ENCODE peak calls at places on chromosome 15, in nine cellular contexts. Y is body of pancreas, V is heart left ventricle, B is vagina, C is GM12891, L is NB4, D is adrenal gland, U is A549, X is ovary. O is an unnamed sample.

GRCh38 chr15:32148833-32149555 is 118.7 kb downstream of the CHRNA7 start:
- DNase-seq in C (no peak), L (no peak), B (no peak), V (no peak), D (no peak), U (no peak), Y (no peak), X (no peak), O (no peak)

GRCh38 chr15:41819455-41820050 is 8.3 kb upstream of the JMJD7 start:
- DNase-seq in L (peak), B (no peak), U (no peak), Y (no peak), V (no peak), C (no peak), D (no peak), X (no peak), O (no peak)

GRCh38 chr15:33132722-33133345 is 61.7 kb downstream of the FMN1 start:
- DNase-seq in V (no peak), X (no peak), B (no peak), C (peak), Y (no peak), D (no peak), L (peak), U (peak), O (peak)

GRCh38 chr15:92921215-92922131 is 21.3 kb downstream of the CHD2 start:
- DNase-seq in B (no peak), X (no peak), L (no peak), V (no peak), Y (no peak), C (no peak), D (no peak), U (no peak), O (no peak)

GRCh38 chr15:77139312-77139711 is 68.4 kb upstream of the TSPAN3 start:
- DNase-seq in D (no peak), U (no peak), Y (no peak), X (no peak), V (no peak), B (no peak), C (no peak), L (no peak), O (no peak)

GRCh38 chr15:68417897-68418296 is 14.1 kb downstream of the ITGA11 start:
- DNase-seq in L (no peak), B (peak), V (no peak), D (no peak), X (no peak), U (no peak), C (no peak), Y (no peak), O (no peak)

GRCh38 chr15:25171856-25172687 is 217.3 kb downstream of the SNRPN start:
- DNase-seq in C (no peak), Y (peak), D (peak), V (no peak), U (no peak), L (no peak), X (peak), B (peak), O (no peak)

GRCh38 chr15:67373971-67374370 is 119.4 kb downstream of the IQCH start:
- DNase-seq in D (no peak), L (no peak), B (no peak), U (no peak), V (no peak), C (no peak), X (no peak), Y (no peak), O (no peak)

GRCh38 chr15:72784233-72784876 is 797 bp upstream of the ADPGK start:
- DNase-seq in V (no peak), D (peak), Y (no peak), X (peak), C (peak), U (peak), B (no peak), L (peak), O (peak)

GRCh38 chr15:32919749-32920414 is 202.1 kb downstream of the GREM1 start:
- DNase-seq in V (no peak), U (no peak), Y (no peak), D (no peak), B (no peak), C (no peak), X (no peak), L (peak), O (no peak)

GRCh38 chr15:66765478-66766281 is 63.6 kb downstream of the SMAD6 start:
- DNase-seq in C (no peak), V (peak), D (peak), U (peak), Y (peak), L (peak), B (no peak), X (no peak), O (no peak)

GRCh38 chr15:90039996-90040395 is 38.9 kb downstream of the ZNF710 start:
- DNase-seq in U (no peak), V (no peak), X (no peak), L (no peak), B (no peak), C (no peak), D (no peak), Y (no peak), O (no peak)

GRCh38 chr15:79290642-79291275 is 8.2 kb downstream of the ANKRD34C start:
- DNase-seq in B (no peak), D (no peak), L (no peak), V (no peak), X (no peak), C (no peak), U (no peak), Y (no peak), O (no peak)

GRCh38 chr15:79923068-79923514 is 26.3 kb upstream of the MTHFS start:
- DNase-seq in Y (peak), C (peak), L (peak), V (peak), U (peak), X (peak), B (no peak), D (peak), O (peak)

GRCh38 chr15:51191766-51192165 is 97.1 kb upstream of the TNFAIP8L3 start:
- DNase-seq in L (no peak), Y (no peak), U (no peak), V (no peak), B (no peak), C (no peak), D (no peak), X (no peak), O (no peak)

GRCh38 chr15:85752591-85752990 is 42.1 kb downstream of the KLHL25 start:
- DNase-seq in U (no peak), X (no peak), L (no peak), Y (peak), V (peak), C (no peak), B (no peak), D (no peak), O (no peak)

GRCh38 chr15:71780349-71780976 is 29.9 kb upstream of the NR2E3 start:
- DNase-seq in D (peak), U (peak), B (no peak), X (no peak), V (no peak), Y (no peak), C (peak), L (peak), O (peak)

GRCh38 chr15:68612979-68613740 is 34.4 kb downstream of the CORO2B start:
- DNase-seq in X (no peak), Y (no peak), U (peak), B (no peak), L (peak), V (peak), C (no peak), D (no peak), O (no peak)

GRCh38 chr15:31230630-31231485 is 95.8 kb upstream of the KLF13 start:
- DNase-seq in D (no peak), U (no peak), B (no peak), V (no peak), X (no peak), L (no peak), Y (no peak), C (peak), O (no peak)

GRCh38 chr15:44094776-44095175 is 100.3 kb downstream of the FRMD5 start:
- DNase-seq in L (no peak), U (no peak), B (no peak), X (no peak), C (no peak), V (no peak), D (no peak), Y (no peak), O (peak)

GRCh38 chr15:76150508-76150907 is 90.7 kb downstream of the TMEM266 start:
- DNase-seq in C (no peak), U (no peak), D (peak), Y (peak), L (peak), V (peak), B (no peak), X (no peak), O (no peak)

GRCh38 chr15:65954289-65954741 is 85.0 kb downstream of the RAB11A start:
- DNase-seq in C (no peak), B (no peak), L (peak), V (no peak), X (no peak), U (no peak), D (no peak), Y (no peak), O (peak)

GRCh38 chr15:50876989-50877360 is 31.5 kb upstream of the AP4E1 start:
- DNase-seq in D (peak), C (no peak), X (peak), V (peak), L (peak), B (no peak), Y (peak), U (peak), O (peak)

GRCh38 chr15:89332446-89332845 is 2.2 kb downstream of the POLG start:
- DNase-seq in X (no peak), D (no peak), L (peak), Y (no peak), B (no peak), C (no peak), V (no peak), U (peak), O (no peak)

GRCh38 chr15:78177447-78177873 is 28.3 kb downstream of the IDH3A start:
- DNase-seq in C (no peak), V (peak), L (peak), B (no peak), D (no peak), X (no peak), U (peak), Y (peak), O (peak)

GRCh38 chr15:22831473-22831872 is 7.0 kb upstream of the NIPA2 start:
- DNase-seq in B (no peak), L (no peak), X (no peak), Y (no peak), C (no peak), V (no peak), D (no peak), U (no peak), O (no peak)

GRCh38 chr15:71329509-71330260 is 214.4 kb downstream of the THSD4 start:
- DNase-seq in C (no peak), V (peak), D (peak), B (no peak), U (no peak), L (no peak), X (no peak), Y (no peak), O (peak)

GRCh38 chr15:50740955-50741354 is 24.6 kb downstream of the SPPL2A start:
- DNase-seq in V (no peak), U (no peak), C (no peak), B (no peak), L (peak), Y (no peak), X (no peak), D (no peak), O (no peak)

GRCh38 chr15:78140296-78140695 is 8.9 kb upstream of the IDH3A start:
- DNase-seq in L (no peak), U (no peak), V (no peak), D (no peak), Y (no peak), X (no peak), B (no peak), C (no peak), O (no peak)

GRCh38 chr15:80669599-80670273 is 25.4 kb upstream of the ABHD17C start:
- DNase-seq in L (no peak), U (no peak), X (no peak), B (no peak), D (no peak), C (no peak), V (no peak), Y (no peak), O (no peak)

DNA sequence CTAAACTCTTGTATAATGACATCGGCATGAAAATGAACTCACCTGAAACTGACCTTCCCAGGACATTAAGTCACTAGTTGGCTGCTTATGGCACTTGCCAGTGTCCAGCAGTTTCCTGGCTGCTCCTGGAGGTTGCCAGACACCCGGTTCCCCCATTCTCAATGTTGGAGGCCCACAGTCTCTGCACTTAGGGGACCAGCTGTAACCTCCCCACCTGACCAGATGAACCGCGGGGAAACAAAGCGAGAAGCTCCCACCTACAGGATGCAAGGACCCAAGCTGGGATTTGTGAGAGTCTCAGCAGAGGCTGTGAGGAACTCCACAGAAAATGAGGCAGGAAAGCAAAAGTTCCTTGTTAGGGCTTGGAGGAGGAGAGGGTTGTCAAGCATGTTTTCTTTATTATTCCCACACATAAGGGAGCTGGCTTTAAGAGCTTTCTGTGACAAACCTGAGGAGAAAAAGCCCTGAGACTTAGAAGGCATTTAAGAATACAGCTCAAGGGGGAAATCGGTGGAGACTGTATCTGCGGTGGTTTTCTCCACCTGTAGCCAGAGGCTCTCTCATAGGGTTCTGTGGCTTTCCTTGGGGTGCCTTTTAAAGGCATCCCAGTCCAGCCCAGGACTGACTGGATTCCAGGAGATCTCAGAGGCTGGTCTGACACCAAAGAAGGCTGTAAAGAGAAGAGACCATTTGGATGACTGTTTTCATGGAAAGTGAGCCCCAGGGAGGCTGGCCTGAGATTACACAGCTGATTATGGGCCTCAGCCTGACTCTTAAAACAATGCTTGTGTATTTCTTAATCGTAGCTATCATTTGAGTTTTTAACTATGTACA is 4.6 kb downstream of the TPM1 start:
- DNase-seq in D (no peak), U (no peak), X (no peak), Y (no peak), B (no peak), V (no peak), L (no peak), C (no peak), O (no peak)
- TF ChIP-seq POLR2A in D (no peak), U (no peak), X (no peak), Y (peak), B (no peak), V (no peak), L (no peak), C (no peak), O (no peak)

GRCh38 chr15:99251436-99251821 is at the start of gene LRRC28:
- DNase-seq in D (no peak), X (no peak), Y (no peak), V (no peak), L (no peak), B (no peak), C (no peak), U (no peak), O (peak)
- TF ChIP-seq POLR2A in D (peak), X (peak), Y (peak), V (peak), L (peak), B (no peak), C (no peak), U (peak), O (peak)

DNA sequence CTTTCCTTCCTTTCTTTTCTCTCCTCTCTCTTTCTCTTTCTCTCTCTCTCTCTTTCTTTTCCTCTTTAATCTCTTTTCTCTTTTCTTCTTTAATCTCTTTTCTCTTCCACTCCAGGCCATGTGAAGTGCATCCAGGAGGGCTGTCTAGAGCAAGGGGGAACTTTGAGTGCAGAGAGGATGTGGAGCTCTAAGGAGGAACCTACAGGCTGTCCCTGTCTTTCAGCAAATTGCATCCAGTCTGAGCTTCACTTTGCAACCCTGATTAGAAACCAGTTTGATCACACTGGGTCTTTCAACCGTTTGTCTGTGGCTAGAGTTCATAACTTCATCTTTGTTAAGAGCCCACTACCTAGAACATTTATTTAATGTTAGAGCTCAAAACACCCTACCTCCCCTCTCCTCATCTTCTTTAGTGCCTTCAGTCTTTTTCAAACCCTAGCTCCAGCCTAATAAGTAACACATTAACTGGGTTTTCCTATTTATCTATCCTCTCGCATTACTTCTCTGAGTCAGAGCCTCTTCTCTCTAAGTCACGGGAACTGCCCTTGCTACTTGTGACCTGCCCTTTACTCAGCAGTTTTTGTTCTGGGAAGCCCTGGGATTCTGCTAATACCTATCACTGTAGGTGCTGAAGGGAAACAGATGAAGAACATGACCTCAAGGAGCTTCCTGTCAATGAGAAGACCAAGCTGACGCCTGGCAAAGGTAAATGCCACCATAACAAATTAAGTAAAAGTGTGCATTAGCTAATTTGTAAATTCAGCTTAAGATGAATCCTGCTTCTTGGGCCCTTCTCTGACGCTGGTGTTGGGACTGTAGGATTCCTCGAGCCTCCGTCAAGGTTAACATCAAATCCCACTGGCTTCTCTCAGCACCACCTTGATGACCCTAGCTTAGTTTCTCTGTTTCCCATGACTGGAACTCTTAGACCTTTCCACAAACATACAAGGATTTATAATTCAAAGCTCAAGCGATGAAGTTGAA is at the start of gene GCNT3:
- DNase-seq in Y (no peak), C (no peak), B (no peak), L (peak), U (peak), X (no peak), V (no peak), D (peak), O (peak)
- TF ChIP-seq POLR2A in Y (no peak), C (no peak), B (no peak), L (no peak), U (peak), X (no peak), V (no peak), D (no peak), O (no peak)

GRCh38 chr15:63895787-63896218 is 62.1 kb upstream of the HERC1 start:
- DNase-seq in X (no peak), U (no peak), C (no peak), B (no peak), V (no peak), Y (no peak), D (no peak), L (no peak), O (no peak)
- TF ChIP-seq POLR2A in X (no peak), U (no peak), C (no peak), B (no peak), V (no peak), Y (no peak), D (no peak), L (no peak), O (no peak)

GRCh38 chr15:70017025-70017424 is 80.7 kb downstream of the TLE3 start:
- DNase-seq in B (no peak), V (no peak), Y (no peak), U (no peak), D (no peak), L (no peak), C (no peak), X (no peak), O (no peak)

GRCh38 chr15:70014311-70014707 is 83.4 kb downstream of the TLE3 start:
- DNase-seq in D (no peak), X (no peak), B (no peak), V (no peak), L (no peak), Y (no peak), U (no peak), C (no peak), O (no peak)

GRCh38 chr15:70014860-70015490 is 82.7 kb downstream of the TLE3 start:
- DNase-seq in B (no peak), X (no peak), Y (no peak), C (peak), D (no peak), V (no peak), U (no peak), L (peak), O (no peak)

GRCh38 chr15:70017796-70018195 is 79.9 kb downstream of the TLE3 start:
- DNase-seq in X (no peak), B (no peak), Y (no peak), C (no peak), D (no peak), U (no peak), L (no peak), V (no peak), O (no peak)

GRCh38 chr15:70016511-70016994 is 81.2 kb downstream of the TLE3 start:
- DNase-seq in C (no peak), X (no peak), V (no peak), D (no peak), Y (no peak), B (no peak), L (no peak), U (no peak), O (no peak)
- TF ChIP-seq POLR2A in C (no peak), X (no peak), V (no peak), D (no peak), Y (no peak), B (no peak), L (no peak), U (no peak), O (no peak)

GRCh38 chr15:64905119-64905831 is 6.4 kb upstream of the ANKDD1A start:
- DNase-seq in U (peak), X (peak), V (peak), C (peak), Y (peak), L (peak), D (peak), B (peak), O (no peak)
- TF ChIP-seq POLR2A in U (no peak), X (no peak), V (no peak), C (no peak), Y (no peak), L (no peak), D (no peak), B (no peak), O (no peak)

DNA sequence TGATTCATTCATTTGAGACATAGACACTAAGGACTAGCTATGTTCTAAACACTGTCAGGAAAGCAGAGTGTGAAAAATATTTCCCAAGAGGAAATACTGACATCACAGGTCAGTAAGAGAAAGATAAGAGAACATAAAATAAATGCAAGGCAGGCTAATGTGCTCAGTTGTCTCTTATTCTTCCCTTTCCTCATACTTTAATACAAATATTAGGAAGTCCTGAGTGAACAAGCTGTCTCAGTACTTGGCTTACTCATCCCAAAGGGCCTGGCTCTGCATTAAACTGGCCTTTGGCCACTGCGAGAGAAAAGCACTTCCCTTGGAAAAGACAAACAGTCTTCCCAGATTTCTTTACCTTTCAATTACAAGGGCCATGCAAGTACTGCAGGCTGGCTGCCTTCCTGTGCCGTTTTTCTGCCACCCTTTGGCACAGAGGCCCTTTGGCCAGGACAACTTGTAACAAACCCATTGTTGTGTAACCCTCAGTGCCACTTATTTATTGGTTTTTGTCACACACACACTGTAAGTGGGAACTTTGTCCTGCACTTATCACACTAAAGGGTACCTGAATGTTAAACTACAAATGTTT is 31.7 kb downstream of the EDC3 start:
- DNase-seq in C (no peak), B (no peak), Y (peak), D (peak), V (no peak), U (no peak), L (no peak), X (peak), O (no peak)
- TF ChIP-seq POLR2A in C (no peak), B (no peak), Y (no peak), D (no peak), V (no peak), U (no peak), L (no peak), X (no peak), O (no peak)

GRCh38 chr15:96583671-96584070 is 253.2 kb downstream of the NR2F2 start:
- DNase-seq in Y (no peak), U (no peak), B (no peak), L (peak), D (no peak), V (no peak), C (no peak), X (no peak), O (no peak)
- TF ChIP-seq POLR2A in Y (no peak), U (no peak), B (no peak), L (no peak), D (no peak), V (no peak), C (no peak), X (no peak), O (no peak)

GRCh38 chr15:63052128-63052826 is 9.7 kb downstream of the TPM1 start:
- DNase-seq in U (no peak), L (no peak), Y (no peak), D (no peak), V (no peak), B (no peak), C (no peak), X (no peak), O (no peak)
- TF ChIP-seq POLR2A in U (no peak), L (no peak), Y (no peak), D (no peak), V (peak), B (no peak), C (no peak), X (no peak), O (no peak)

O was measured in H54.